ENCODE peak calls at places on chromosome 17, in five cellular contexts. W, R, Q, X and E are unnamed samples.

GRCh38 chr17:75036643-75037268 is 10.0 kb downstream of the ATP5PD start:
- DNase-seq in W (peak), R (no peak), Q (peak), X (peak), E (peak)

GRCh38 chr17:75181608-75182318 is 996 bp downstream of the SUMO2 start:
- DNase-seq in W (peak), R (no peak), Q (peak), X (no peak), E (peak)

GRCh38 chr17:6408271-6408670 is 26.6 kb downstream of the AIPL1 start:
- DNase-seq in W (no peak), R (no peak), Q (no peak), X (no peak), E (no peak)

GRCh38 chr17:40559016-40559853 is 6.0 kb downstream of the CCR7 start:
- DNase-seq in W (peak), R (no peak), Q (no peak), X (peak), E (no peak)

GRCh38 chr17:42832934-42833770 is at the start of gene PSME3:
- DNase-seq in W (peak), R (peak), Q (peak), X (peak), E (peak)

GRCh38 chr17:80455328-80455710 is 21.1 kb downstream of the NPTX1 start:
- DNase-seq in W (peak), R (peak), Q (peak), X (no peak), E (peak)

GRCh38 chr17:7650509-7651096 is at the start of gene ATP1B2:
- DNase-seq in W (peak), R (peak), Q (peak), X (peak), E (peak)

GRCh38 chr17:10067446-10068143 is 130.8 kb downstream of the GAS7 start:
- DNase-seq in W (no peak), R (no peak), Q (no peak), X (no peak), E (no peak)

GRCh38 chr17:35578929-35579448 is 618 bp upstream of the PEX12 start:
- DNase-seq in W (no peak), R (no peak), Q (no peak), X (no peak), E (no peak)

GRCh38 chr17:58913971-58914769 is 158.5 kb downstream of the PPM1E start:
- DNase-seq in W (no peak), R (no peak), Q (no peak), X (no peak), E (no peak)

GRCh38 chr17:57834146-57834741 is 15.6 kb downstream of the MRPS23 start:
- DNase-seq in W (peak), R (no peak), Q (no peak), X (no peak), E (no peak)

GRCh38 chr17:81712468-81713003 is 452 bp downstream of the SLC25A10 start:
- DNase-seq in W (peak), R (peak), Q (peak), X (no peak), E (no peak)

GRCh38 chr17:81715107-81715871 is 3.2 kb downstream of the SLC25A10 start:
- DNase-seq in W (no peak), R (no peak), Q (no peak), X (no peak), E (peak)

GRCh38 chr17:81714412-81715106 is 2.5 kb downstream of the SLC25A10 start:
- DNase-seq in W (no peak), R (no peak), Q (no peak), X (no peak), E (no peak)

GRCh38 chr17:81713004-81713555 is 996 bp downstream of the SLC25A10 start:
- DNase-seq in W (no peak), R (no peak), Q (no peak), X (peak), E (no peak)

GRCh38 chr17:81713556-81714411 is 1.7 kb downstream of the SLC25A10 start:
- DNase-seq in W (peak), R (no peak), Q (peak), X (peak), E (peak)
- TF ChIP-seq POLR2AphosphoS5 in W (no peak), R (no peak), Q (no peak), X (no peak), E (no peak)

DNA sequence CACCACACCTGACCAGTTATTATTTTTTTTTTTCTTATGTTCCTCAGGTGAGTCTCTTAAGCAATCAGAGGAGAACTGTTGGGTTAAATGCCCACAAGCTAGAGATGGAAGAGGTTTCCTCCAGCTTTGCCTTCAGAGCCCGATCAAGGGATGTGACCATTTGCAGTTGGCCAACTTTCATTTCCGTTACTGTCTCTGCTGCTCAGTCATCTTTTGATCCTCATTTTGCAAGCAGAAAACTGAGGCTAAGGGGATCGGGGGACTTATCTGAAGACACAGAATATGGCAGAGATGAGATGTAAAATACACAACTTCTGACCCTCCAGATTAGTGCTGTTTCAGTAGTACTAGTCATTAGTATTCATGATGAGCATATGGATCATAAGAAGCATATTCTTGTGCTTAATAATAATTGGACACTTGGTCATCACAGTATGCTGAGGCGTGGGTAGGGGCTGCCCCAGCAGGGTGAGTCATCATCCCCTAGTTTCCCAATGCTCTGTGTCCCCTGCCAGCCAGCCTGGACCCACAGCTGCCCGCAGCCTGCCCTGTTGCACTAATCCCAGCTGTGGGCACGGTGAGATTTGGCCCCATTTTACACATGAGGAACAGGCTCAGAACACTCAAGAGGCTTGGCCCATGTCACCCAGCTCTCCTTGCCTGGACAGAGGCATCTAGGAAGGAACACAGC is 189.0 kb downstream of the RAB11FIP4 start:
- DNase-seq in W (peak), R (no peak), Q (no peak), X (no peak), E (peak)
- TF ChIP-seq POLR2A in W (no peak), R (no peak), Q (no peak), X (no peak), E (no peak)

GRCh38 chr17:50209472-50210248 is 8.2 kb upstream of the COL1A1 start:
- DNase-seq in W (peak), R (no peak), Q (peak), X (no peak), E (peak)
- TF ChIP-seq POLR2AphosphoS5 in W (peak), R (no peak), Q (peak), X (peak), E (peak)

DNA sequence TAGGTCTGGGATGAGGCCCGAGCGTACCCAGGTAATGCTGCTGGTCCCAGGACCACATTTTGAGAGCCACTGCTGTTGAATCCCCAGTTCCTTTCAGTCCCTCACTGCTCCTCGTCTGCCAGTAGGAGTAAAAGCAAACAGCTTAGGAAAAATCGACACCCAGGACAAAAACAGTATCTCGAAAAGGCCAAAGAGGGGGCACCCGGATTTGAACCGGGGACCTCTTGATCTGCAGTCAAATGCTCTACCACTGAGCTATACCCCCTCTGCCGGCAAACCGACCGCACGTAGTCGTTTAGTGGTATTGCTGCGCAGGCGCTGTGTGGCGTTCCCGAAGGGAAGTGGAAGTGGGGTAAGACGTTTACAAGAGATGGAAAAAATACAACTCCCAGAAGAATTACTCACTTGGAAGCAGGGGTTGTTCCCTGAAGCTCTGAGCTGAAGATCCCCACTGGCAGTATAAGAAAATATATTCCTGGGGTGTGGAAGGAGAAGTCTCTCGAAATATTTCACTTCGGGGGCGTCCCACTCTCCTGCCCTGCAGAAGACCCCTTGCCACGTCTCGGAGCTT is 2.2 kb upstream of the PLXDC1 start:
- DNase-seq in W (peak), R (no peak), Q (peak), X (peak), E (peak)
- TF ChIP-seq POLR2A in W (no peak), R (no peak), Q (no peak), X (no peak), E (no peak)

GRCh38 chr17:77450742-77451270 is 310.0 kb downstream of the SEC14L1 start:
- DNase-seq in W (no peak), R (no peak), Q (no peak), X (no peak), E (no peak)

GRCh38 chr17:77451271-77451893 is 310.6 kb downstream of the SEC14L1 start:
- DNase-seq in W (peak), R (no peak), Q (peak), X (peak), E (peak)

GRCh38 chr17:77451894-77452852 is 311.4 kb downstream of the SEC14L1 start:
- DNase-seq in W (peak), R (no peak), Q (peak), X (peak), E (peak)

GRCh38 chr17:77449373-77449907 is 308.7 kb downstream of the SEC14L1 start:
- DNase-seq in W (no peak), R (no peak), Q (no peak), X (peak), E (no peak)

GRCh38 chr17:77449908-77450741 is 309.4 kb downstream of the SEC14L1 start:
- DNase-seq in W (peak), R (no peak), Q (peak), X (peak), E (no peak)
- TF ChIP-seq POLR2AphosphoS5 in W (no peak), R (no peak), Q (no peak), X (peak), E (no peak)

GRCh38 chr17:4945944-4946280 is 2.4 kb downstream of the PFN1 start:
- DNase-seq in W (no peak), R (no peak), Q (no peak), X (no peak), E (no peak)

GRCh38 chr17:4944163-4944553 is 4.1 kb downstream of the RNF167 start:
- DNase-seq in W (no peak), R (no peak), Q (peak), X (peak), E (peak)

GRCh38 chr17:4942760-4943508 is 2.9 kb downstream of the RNF167 start:
- DNase-seq in W (no peak), R (no peak), Q (no peak), X (no peak), E (no peak)

GRCh38 chr17:4945176-4945943 is 3.0 kb downstream of the PFN1 start:
- DNase-seq in W (peak), R (no peak), Q (peak), X (peak), E (peak)

DNA sequence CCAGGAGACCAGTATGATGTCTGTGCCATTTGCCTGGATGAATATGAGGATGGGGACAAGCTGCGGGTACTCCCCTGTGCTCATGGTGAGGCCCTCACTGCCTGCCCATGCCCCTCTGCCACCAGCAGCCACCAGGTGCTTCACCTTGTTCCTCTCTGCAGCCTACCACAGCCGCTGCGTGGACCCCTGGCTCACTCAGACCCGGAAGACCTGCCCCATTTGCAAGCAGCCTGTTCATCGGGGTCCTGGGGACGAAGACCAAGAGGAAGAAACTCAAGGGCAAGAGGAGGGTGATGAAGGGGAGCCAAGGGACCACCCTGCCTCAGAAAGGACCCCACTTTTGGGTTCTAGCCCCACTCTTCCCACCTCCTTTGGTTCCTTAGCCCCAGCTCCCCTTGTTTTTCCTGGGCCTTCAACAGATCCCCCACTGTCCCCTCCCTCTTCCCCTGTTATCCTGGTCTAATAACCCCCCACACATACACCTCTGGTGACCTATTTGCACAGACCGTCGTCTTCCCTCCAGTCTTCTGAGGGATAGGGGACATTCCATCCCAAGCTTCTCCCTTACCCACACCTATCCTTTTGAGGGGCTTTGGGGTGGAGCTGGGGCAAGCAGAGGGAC is 3.7 kb downstream of the PFN1 start:
- DNase-seq in W (no peak), R (no peak), Q (no peak), X (peak), E (no peak)
- TF ChIP-seq POLR2A in W (no peak), R (peak), Q (no peak), X (no peak), E (no peak)

GRCh38 chr17:50195196-50195865 is 6.1 kb downstream of the COL1A1 start:
- DNase-seq in W (no peak), R (no peak), Q (no peak), X (no peak), E (no peak)
- TF ChIP-seq POLR2AphosphoS5 in W (no peak), R (no peak), Q (no peak), X (no peak), E (no peak)